ENCODE peak calls at places on chromosome 11, in ten cellular contexts. S, A, Z, Q, E, W, F, H, Y and R are unnamed samples.
A peak's percentile ranks its signal among the peaks of the same experiment; 100 is the strongest.

GRCh38 chr11:45182902-45183301 is 36.5 kb downstream of the PRDM11 start:
- DNase-seq in S (no peak), A (peak; percentile 75), Z (no peak), Q (no peak), E (peak; percentile 49), W (no peak), F (peak; percentile 20), H (peak; percentile 26), Y (no peak), R (no peak)

GRCh38 chr11:34825670-34826383 is 90.4 kb downstream of the APIP start:
- DNase-seq in S (no peak), A (peak; percentile 81), Z (peak; percentile 68), Q (no peak), E (no peak), W (no peak), F (no peak), H (no peak), Y (no peak), R (no peak)

GRCh38 chr11:121936781-121937447 is 179.1 kb downstream of the BLID start:
- DNase-seq in S (no peak), A (no peak), Z (no peak), Q (no peak), E (peak; percentile 67), W (no peak), F (peak; percentile 31), H (peak; percentile 65), Y (no peak), R (no peak)

GRCh38 chr11:74678591-74679512 is 52.4 kb downstream of the CHRDL2 start:
- DNase-seq in S (no peak), A (no peak), Z (no peak), Q (no peak), E (no peak), W (no peak), F (no peak), H (no peak), Y (no peak), R (peak; percentile 24)

GRCh38 chr11:129298990-129299389 is 76.7 kb upstream of the BARX2 start:
- DNase-seq in S (no peak), A (no peak), Z (no peak), Q (no peak), E (no peak), W (no peak), F (no peak), H (no peak), Y (no peak), R (no peak)

GRCh38 chr11:112004389-112004788 is 20.8 kb upstream of the DLAT start:
- DNase-seq in S (no peak), A (no peak), Z (no peak), Q (no peak), E (no peak), W (no peak), F (peak; percentile 4), H (no peak), Y (no peak), R (no peak)

GRCh38 chr11:45919276-45919675 is 1.6 kb upstream of the PEX16 start:
- DNase-seq in S (no peak), A (no peak), Z (no peak), Q (no peak), E (no peak), W (no peak), F (no peak), H (no peak), Y (no peak), R (no peak)

GRCh38 chr11:75352417-75353206 is 1.2 kb upstream of the ARRB1 start:
- DNase-seq in S (no peak), A (no peak), Z (no peak), Q (no peak), E (no peak), W (no peak), F (no peak), H (no peak), Y (peak; percentile 54), R (no peak)

GRCh38 chr11:15864021-15864805 is 492.1 kb downstream of the SOX6 start:
- DNase-seq in S (no peak), A (no peak), Z (no peak), Q (no peak), E (no peak), W (no peak), F (no peak), H (no peak), Y (no peak), R (no peak)

GRCh38 chr11:41053894-41054293 is 405.6 kb downstream of the LRRC4C start:
- DNase-seq in S (no peak), A (no peak), Z (no peak), Q (no peak), E (no peak), W (no peak), F (no peak), H (no peak), Y (no peak), R (no peak)

GRCh38 chr11:41047229-41047628 is 412.2 kb downstream of the LRRC4C start:
- DNase-seq in S (no peak), A (no peak), Z (no peak), Q (no peak), E (no peak), W (no peak), F (no peak), H (no peak), Y (no peak), R (no peak)

GRCh38 chr11:41050791-41051190 is 408.7 kb downstream of the LRRC4C start:
- DNase-seq in S (no peak), A (no peak), Z (no peak), Q (no peak), E (no peak), W (no peak), F (no peak), H (no peak), Y (no peak), R (no peak)

GRCh38 chr11:41056892-41057569 is 402.4 kb downstream of the LRRC4C start:
- DNase-seq in S (no peak), A (no peak), Z (no peak), Q (no peak), E (no peak), W (no peak), F (no peak), H (no peak), Y (no peak), R (no peak)

GRCh38 chr11:41051919-41052630 is 407.4 kb downstream of the LRRC4C start:
- DNase-seq in S (no peak), A (no peak), Z (no peak), Q (no peak), E (no peak), W (no peak), F (no peak), H (no peak), Y (no peak), R (no peak)
- TF ChIP-seq CTCF in S (no peak), A (no peak), Z (no peak), Q (no peak), E (no peak), W (no peak), F (no peak), H (no peak), Y (no peak), R (no peak)

GRCh38 chr11:32288276-32288675 is 147.1 kb downstream of the WT1 start:
- DNase-seq in S (no peak), A (no peak), Z (no peak), Q (no peak), E (no peak), W (no peak), F (no peak), H (no peak), Y (no peak), R (no peak)

GRCh38 chr11:32289701-32290100 is 145.6 kb downstream of the WT1 start:
- DNase-seq in S (no peak), A (no peak), Z (no peak), Q (no peak), E (no peak), W (no peak), F (no peak), H (no peak), Y (no peak), R (no peak)

GRCh38 chr11:32290783-32291182 is 144.6 kb downstream of the WT1 start:
- DNase-seq in S (no peak), A (no peak), Z (no peak), Q (no peak), E (no peak), W (no peak), F (no peak), H (no peak), Y (no peak), R (no peak)
- TF ChIP-seq CTCF in S (no peak), A (no peak), Z (no peak), Q (no peak), E (no peak), W (peak; percentile 42), F (no peak), H (no peak), Y (no peak), R (no peak)

GRCh38 chr11:125933030-125933813 is 12.6 kb upstream of the VSIG10L2 start:
- DNase-seq in S (no peak), A (no peak), Z (no peak), Q (no peak), E (no peak), W (no peak), F (no peak), H (no peak), Y (no peak), R (no peak)

GRCh38 chr11:125935629-125936199 is 10.1 kb upstream of the VSIG10L2 start:
- DNase-seq in S (no peak), A (no peak), Z (no peak), Q (no peak), E (no peak), W (no peak), F (no peak), H (no peak), Y (no peak), R (no peak)

GRCh38 chr11:125934473-125934872 is 11.4 kb upstream of the VSIG10L2 start:
- DNase-seq in S (no peak), A (no peak), Z (no peak), Q (no peak), E (no peak), W (no peak), F (no peak), H (no peak), Y (no peak), R (no peak)

GRCh38 chr11:125932301-125932700 is 13.5 kb upstream of the VSIG10L2 start:
- DNase-seq in S (no peak), A (no peak), Z (no peak), Q (no peak), E (no peak), W (no peak), F (no peak), H (no peak), Y (peak; percentile 5), R (peak; percentile 36)

GRCh38 chr11:125935056-125935455 is 10.8 kb upstream of the VSIG10L2 start:
- DNase-seq in S (no peak), A (no peak), Z (no peak), Q (no peak), E (no peak), W (no peak), F (no peak), H (no peak), Y (no peak), R (no peak)
- TF ChIP-seq CTCF in S (no peak), A (no peak), Z (no peak), Q (no peak), E (peak; percentile 15), W (no peak), F (peak; percentile 25), H (no peak), Y (no peak), R (no peak)

DNA sequence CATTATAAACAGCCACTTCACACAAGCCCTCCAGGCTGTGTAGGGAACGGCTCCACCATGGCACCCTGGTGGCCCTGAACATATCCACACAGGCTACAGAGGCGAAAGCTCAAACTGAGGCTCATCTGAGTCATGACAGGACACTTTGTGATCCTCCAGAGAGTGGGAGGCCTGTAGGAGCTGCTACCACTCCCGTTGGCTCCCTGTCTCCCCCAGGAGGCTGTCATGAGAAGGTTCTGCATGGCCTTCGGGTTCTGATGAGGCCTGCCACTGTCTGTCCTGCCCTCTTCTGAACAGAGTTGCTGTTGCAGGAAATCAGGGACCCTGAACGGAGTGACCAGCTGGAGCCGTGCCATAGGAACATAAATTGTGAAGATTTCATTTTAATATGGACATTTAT is 23.8 kb upstream of the ALDH3B2 start:
- DNase-seq in S (no peak), A (no peak), Z (no peak), Q (no peak), E (peak; percentile 5), W (no peak), F (peak; percentile 3), H (peak; percentile 25), Y (no peak), R (no peak)
- TF ChIP-seq CTCF in S (no peak), A (no peak), Z (no peak), Q (no peak), E (peak; percentile 24), W (no peak), F (peak; percentile 53), H (peak; percentile 36), Y (no peak), R (no peak)